ENCODE peak calls at places on chromosome 10, in ten cellular contexts. G is breast epithelium, C is HCT116, J is SK-N-SH, N is esophagus muscularis mucosa, I is stomach, X is HepG2, O is upper lobe of left lung, E is transverse colon, F is sigmoid colon. M is an unnamed sample.

GRCh38 chr10:86340991-86341260 is 25.7 kb downstream of the GRID1 start:
- DNase-seq in G (no peak), C (no peak), J (no peak), N (no peak), I (no peak), X (no peak), O (no peak), E (no peak), F (peak), M (no peak)

GRCh38 chr10:4889959-4890358 is 64.0 kb downstream of the AKR1E2 start:
- DNase-seq in G (no peak), C (no peak), J (no peak), N (no peak), I (no peak), X (peak), O (no peak), E (no peak), F (no peak), M (no peak)

GRCh38 chr10:110841767-110842267 is 29.9 kb upstream of the PDCD4 start:
- DNase-seq in G (no peak), C (no peak), J (no peak), N (no peak), I (no peak), X (no peak), O (no peak), E (peak), F (peak), M (no peak)

GRCh38 chr10:12726971-12727831 is 274.3 kb downstream of the CCDC3 start:
- DNase-seq in G (no peak), C (no peak), J (no peak), N (no peak), I (no peak), X (no peak), O (peak), E (no peak), F (peak), M (no peak)

GRCh38 chr10:4057725-4058513 is 272.9 kb upstream of the KLF6 start:
- DNase-seq in G (no peak), C (no peak), J (no peak), N (no peak), I (no peak), X (no peak), O (no peak), E (no peak), F (no peak), M (no peak)

GRCh38 chr10:95265572-95265971 is 25.2 kb downstream of the PDLIM1 start:
- DNase-seq in G (no peak), C (no peak), J (no peak), N (no peak), I (no peak), X (no peak), O (no peak), E (no peak), F (no peak), M (no peak)

GRCh38 chr10:26725837-26726727 is 28.6 kb downstream of the PDSS1 start:
- DNase-seq in G (no peak), C (peak), J (peak), N (no peak), I (peak), X (peak), O (no peak), E (peak), F (peak), M (peak)

GRCh38 chr10:105729428-105729827 is 1088.3 kb downstream of the SORCS3 start:
- DNase-seq in G (no peak), C (no peak), J (no peak), N (peak), I (no peak), X (no peak), O (no peak), E (no peak), F (no peak), M (no peak)

GRCh38 chr10:65394898-65395297 is 1530.9 kb upstream of the LRRTM3 start:
- DNase-seq in G (no peak), C (no peak), J (no peak), N (no peak), I (no peak), X (no peak), O (no peak), E (no peak), F (no peak), M (no peak)

GRCh38 chr10:4457597-4457996 is 368.4 kb upstream of the AKR1E2 start:
- DNase-seq in G (no peak), C (no peak), J (no peak), N (no peak), I (no peak), X (no peak), O (peak), E (no peak), F (no peak), M (no peak)

GRCh38 chr10:6427357-6427959 is 152.6 kb downstream of the PRKCQ start:
- DNase-seq in G (no peak), C (no peak), J (no peak), N (no peak), I (no peak), X (no peak), O (no peak), E (no peak), F (no peak), M (no peak)

GRCh38 chr10:96387151-96387550 is 28.3 kb upstream of the OPALIN start:
- DNase-seq in G (no peak), C (no peak), J (no peak), N (no peak), I (no peak), X (no peak), O (no peak), E (no peak), F (no peak), M (no peak)

GRCh38 chr10:122207596-122207995 is 63.5 kb upstream of the BTBD16 start:
- DNase-seq in G (no peak), C (no peak), J (no peak), N (no peak), I (no peak), X (no peak), O (no peak), E (no peak), F (no peak), M (no peak)

GRCh38 chr10:70587045-70587658 is 15.4 kb downstream of the PRF1 start:
- DNase-seq in G (no peak), C (no peak), J (no peak), N (no peak), I (no peak), X (no peak), O (no peak), E (no peak), F (no peak), M (no peak)

GRCh38 chr10:104127411-104127810 is 5.4 kb downstream of the SFR1 start:
- DNase-seq in G (no peak), C (no peak), J (peak), N (no peak), I (no peak), X (no peak), O (no peak), E (no peak), F (no peak), M (no peak)

GRCh38 chr10:104809288-104810090 is 168.4 kb downstream of the SORCS3 start:
- DNase-seq in G (no peak), C (peak), J (no peak), N (no peak), I (no peak), X (peak), O (no peak), E (no peak), F (no peak), M (no peak)

GRCh38 chr10:916716-917415 is 14.6 kb downstream of the LARP4B start:
- DNase-seq in G (no peak), C (no peak), J (no peak), N (no peak), I (no peak), X (no peak), O (no peak), E (no peak), F (no peak), M (no peak)

GRCh38 chr10:84534168-84534567 is 205.8 kb downstream of the CCSER2 start:
- DNase-seq in G (no peak), C (no peak), J (no peak), N (no peak), I (no peak), X (no peak), O (no peak), E (no peak), F (no peak), M (no peak)

GRCh38 chr10:114278884-114279191 is 39.8 kb downstream of the VWA2 start:
- DNase-seq in G (no peak), C (no peak), J (no peak), N (no peak), I (no peak), X (no peak), O (no peak), E (no peak), F (no peak), M (peak)

GRCh38 chr10:95312264-95312663 is 21.5 kb upstream of the PDLIM1 start:
- DNase-seq in G (no peak), C (no peak), J (no peak), N (no peak), I (peak), X (no peak), O (no peak), E (no peak), F (peak), M (no peak)

GRCh38 chr10:116974442-116975005 is 30.5 kb downstream of the SHTN1 start:
- DNase-seq in G (no peak), C (peak), J (peak), N (no peak), I (no peak), X (no peak), O (no peak), E (no peak), F (no peak), M (no peak)

GRCh38 chr10:103278862-103279298 is 1.9 kb downstream of the INA start:
- DNase-seq in G (no peak), C (no peak), J (no peak), N (no peak), I (peak), X (no peak), O (no peak), E (peak), F (no peak), M (no peak)

GRCh38 chr10:57849726-57850357 is 417.9 kb downstream of the IPMK start:
- DNase-seq in G (no peak), C (no peak), J (peak), N (no peak), I (no peak), X (no peak), O (no peak), E (no peak), F (no peak), M (no peak)

GRCh38 chr10:51063659-51064535 is 10.4 kb upstream of the PRKG1 start:
- DNase-seq in G (no peak), C (peak), J (peak), N (no peak), I (no peak), X (peak), O (no peak), E (no peak), F (no peak), M (no peak)

GRCh38 chr10:11377267-11377666 is 234.2 kb downstream of the USP6NL start:
- DNase-seq in G (no peak), C (no peak), J (no peak), N (no peak), I (no peak), X (no peak), O (no peak), E (no peak), F (no peak), M (no peak)

GRCh38 chr10:78658645-78659632 is 409.8 kb upstream of the ZMIZ1 start:
- DNase-seq in G (no peak), C (no peak), J (no peak), N (no peak), I (no peak), X (no peak), O (no peak), E (no peak), F (no peak), M (no peak)

DNA sequence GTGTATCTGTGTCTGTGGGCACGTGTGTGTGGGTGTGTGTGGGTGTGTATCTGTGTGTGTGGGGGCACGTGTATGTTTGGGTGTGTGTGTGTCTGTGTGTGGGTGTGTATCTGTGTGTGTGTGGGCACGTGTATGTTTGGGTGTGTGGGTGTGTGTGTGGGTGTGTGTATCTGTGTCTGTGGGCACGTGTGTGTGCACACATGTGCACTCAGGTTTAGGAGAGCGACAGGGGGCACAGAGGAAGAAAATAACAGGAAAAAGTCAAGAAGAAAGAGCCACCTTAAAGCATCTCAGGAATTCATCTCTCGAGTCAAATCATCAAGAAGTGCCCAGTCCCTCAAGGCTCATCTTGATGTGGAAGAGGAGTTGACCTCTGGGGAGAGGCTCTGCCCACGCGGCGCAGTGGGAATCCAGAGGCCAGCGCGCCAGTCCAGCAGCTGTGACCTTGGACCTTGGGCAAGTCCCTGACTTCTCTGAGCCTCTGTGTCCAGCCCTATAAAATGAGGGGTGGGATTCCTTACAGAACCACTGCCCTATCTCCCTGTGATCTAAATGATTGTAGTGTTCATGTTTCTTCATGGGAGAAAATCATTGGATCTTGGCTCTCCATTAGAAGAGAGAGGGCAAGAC is 147.7 kb downstream of the RGS10 start:
- DNase-seq in G (no peak), C (no peak), J (no peak), N (no peak), I (no peak), X (no peak), O (peak), E (no peak), F (no peak), M (no peak)
- H3K4me3 ChIP-seq in G (no peak), C (no peak), J (no peak), N (no peak), I (no peak), X (no peak), O (no peak), E (no peak), F (no peak), M (no peak)

GRCh38 chr10:101782811-101783735 is at the start of gene NPM3:
- DNase-seq in G (peak), C (peak), J (peak), N (peak), I (peak), X (peak), O (peak), E (peak), F (peak), M (peak)
- TF ChIP-seq POLR2AphosphoS5 in G (peak), C (peak), J (peak), N (peak), I (no peak), X (peak), O (no peak), E (peak), F (peak), M (peak)

GRCh38 chr10:17349009-17349349 is 105.4 kb downstream of the ST8SIA6 start:
- DNase-seq in G (no peak), C (no peak), J (peak), N (no peak), I (no peak), X (no peak), O (no peak), E (no peak), F (no peak), M (no peak)
- H3K4me3 ChIP-seq in G (peak), C (peak), J (peak), N (peak), I (peak), X (no peak), O (no peak), E (no peak), F (peak), M (no peak)

GRCh38 chr10:47244560-47245500 is 55.2 kb upstream of the GDF10 start:
- DNase-seq in G (no peak), C (no peak), J (no peak), N (no peak), I (no peak), X (no peak), O (peak), E (peak), F (peak), M (peak)

GRCh38 chr10:47241946-47242900 is 57.8 kb upstream of the GDF10 start:
- DNase-seq in G (no peak), C (no peak), J (no peak), N (no peak), I (peak), X (no peak), O (no peak), E (peak), F (no peak), M (peak)

GRCh38 chr10:47245731-47246350 is 54.2 kb upstream of the GDF10 start:
- DNase-seq in G (no peak), C (no peak), J (no peak), N (no peak), I (no peak), X (no peak), O (no peak), E (peak), F (peak), M (peak)

GRCh38 chr10:47243356-47243755 is 56.6 kb upstream of the GDF10 start:
- DNase-seq in G (no peak), C (no peak), J (no peak), N (no peak), I (peak), X (no peak), O (no peak), E (peak), F (peak), M (peak)

GRCh38 chr10:47243791-47244190 is 56.2 kb upstream of the GDF10 start:
- DNase-seq in G (no peak), C (no peak), J (no peak), N (no peak), I (no peak), X (no peak), O (no peak), E (peak), F (peak), M (peak)
- TF ChIP-seq POLR2AphosphoS5 in G (no peak), C (no peak), J (no peak), N (no peak), I (no peak), X (no peak), O (no peak), E (no peak), F (no peak), M (no peak)

DNA sequence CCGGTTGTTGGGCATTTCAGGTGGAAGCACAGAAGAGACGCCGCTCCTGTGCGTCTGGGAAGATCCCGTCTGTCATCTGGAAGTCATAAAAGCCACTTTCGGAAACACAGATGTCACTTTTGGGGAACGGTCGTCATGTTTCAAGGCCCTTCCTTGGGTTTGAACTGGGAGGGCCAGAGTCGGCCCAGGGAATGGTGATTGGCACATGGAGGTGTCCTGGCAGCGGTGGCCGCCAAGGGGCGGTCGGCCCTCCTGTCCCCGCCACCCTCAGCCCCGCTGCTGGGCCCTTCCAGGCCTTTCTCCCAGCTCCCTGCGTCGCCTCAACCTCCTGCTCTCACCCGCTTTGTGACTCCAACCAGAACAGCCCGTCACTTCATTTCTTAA is 115.2 kb upstream of the SFMBT2 start:
- DNase-seq in G (no peak), C (no peak), J (no peak), N (no peak), I (no peak), X (peak), O (peak), E (no peak), F (no peak), M (no peak)
- H3K4me3 ChIP-seq in G (no peak), C (no peak), J (no peak), N (no peak), I (no peak), X (peak), O (no peak), E (no peak), F (no peak), M (no peak)